ENCODE peak calls at places on chromosomes 16 and 17, in five cellular contexts. U is H1, K is HepG2, W is GM12878, Z is NT2/D1. N is an unnamed sample.

GRCh38 chr17:37400505-37400904 is 6.1 kb downstream of the ACACA start:
- DNase-seq in Z (no peak), K (no peak), W (no peak), U (no peak), N (no peak)

GRCh38 chr17:66474810-66475497 is 172.5 kb downstream of the PRKCA start:
- DNase-seq in Z (peak; percentile 25), U (no peak), W (no peak), K (peak; percentile 56), N (no peak)

GRCh38 chr16:88658714-88659113 is 4.2 kb downstream of the MVD start:
- DNase-seq in K (no peak), U (no peak), Z (no peak), W (no peak), N (no peak)

GRCh38 chr17:21089933-21090888 is 36.6 kb upstream of the DHRS7B start:
- DNase-seq in K (no peak), U (no peak), Z (no peak), W (no peak), N (no peak)

GRCh38 chr17:7894226-7894625 is 5.6 kb downstream of the CHD3 start:
- DNase-seq in U (no peak), Z (no peak), W (no peak), K (no peak), N (no peak)

GRCh38 chr16:9260665-9261064 is 169.2 kb downstream of the HAPSTR1 start:
- DNase-seq in W (no peak), U (no peak), K (peak; percentile 40), Z (no peak), N (no peak)

GRCh38 chr17:4090898-4091297 is 51.9 kb downstream of the ZZEF1 start:
- DNase-seq in K (no peak), Z (no peak), U (no peak), W (no peak), N (no peak)

GRCh38 chr17:65498831-65499230 is 62.6 kb downstream of the AXIN2 start:
- DNase-seq in U (no peak), K (no peak), W (no peak), Z (no peak), N (no peak)

GRCh38 chr16:30998852-30999761 is 11.3 kb downstream of the STX1B start:
- DNase-seq in Z (no peak), K (peak; percentile 92), W (no peak), U (no peak), N (no peak)

GRCh38 chr16:17273142-17273561 is 197.6 kb downstream of the XYLT1 start:
- DNase-seq in U (no peak), Z (no peak), K (peak; percentile 35), W (no peak), N (no peak)

GRCh38 chr17:4710693-4711634 is 532 bp downstream of the ARRB2 start:
- DNase-seq in K (no peak), W (no peak), U (no peak), Z (no peak), N (peak; percentile 23)

GRCh38 chr16:80883159-80883642 is 78.8 kb upstream of the CDYL2 start:
- DNase-seq in W (no peak), K (peak; percentile 70), Z (no peak), U (no peak), N (no peak)

GRCh38 chr16:8959921-8960787 is 3.6 kb downstream of the USP7 start:
- DNase-seq in K (peak; percentile 98), W (no peak), U (no peak), Z (no peak), N (no peak)

GRCh38 chr16:67667817-67668494 is 1.3 kb downstream of the C16orf86 start:
- DNase-seq in Z (no peak), W (peak; percentile 70), U (peak; percentile 82), K (peak; percentile 96), N (peak; percentile 85)

GRCh38 chr17:82596316-82596715 is 51.9 kb downstream of the WDR45B start:
- DNase-seq in K (no peak), U (no peak), Z (no peak), W (no peak), N (no peak)

GRCh38 chr17:44269118-44269794 is 1.3 kb upstream of the SLC4A1 start:
- DNase-seq in Z (no peak), U (no peak), W (no peak), K (no peak), N (no peak)

GRCh38 chr16:11386791-11387546 is 41.7 kb downstream of the RMI2 start:
- DNase-seq in W (no peak), U (peak; percentile 92), Z (no peak), K (peak; percentile 74), N (peak; percentile 79)

GRCh38 chr16:14562691-14563491 is 67.2 kb downstream of the PARN start:
- DNase-seq in Z (no peak), K (peak; percentile 99), W (no peak), U (no peak), N (peak; percentile 33)

GRCh38 chr17:75689441-75689873 is 22.3 kb downstream of the SAP30BP start:
- DNase-seq in W (peak; percentile 60), K (no peak), U (no peak), Z (no peak), N (no peak)
- TF ChIP-seq SUZ12 in W (no peak), K (no peak), U (no peak), Z (no peak), N (no peak)

DNA sequence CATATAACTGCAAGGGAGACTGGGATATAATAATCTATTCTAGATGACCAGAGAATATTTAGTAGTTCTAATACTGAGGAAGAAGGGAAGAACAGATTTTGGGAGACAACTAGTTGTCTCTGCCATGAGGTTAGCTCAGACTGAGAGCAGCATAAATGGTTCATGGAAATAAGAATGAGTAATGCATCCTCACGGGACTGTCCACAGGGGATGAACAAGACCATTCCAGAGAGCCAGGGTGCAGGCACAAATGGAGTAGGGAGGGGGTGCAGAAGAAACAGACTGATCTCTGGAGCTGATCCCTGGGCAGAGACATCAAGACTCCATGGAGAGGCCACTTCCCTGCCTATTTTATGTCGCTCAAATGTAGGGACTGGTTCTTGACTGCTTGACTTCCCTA is 30.4 kb downstream of the NLRC5 start:
- DNase-seq in W (no peak), Z (no peak), K (no peak), U (no peak), N (no peak)
- TF ChIP-seq SUZ12 in W (no peak), Z (no peak), K (no peak), U (no peak), N (no peak)

GRCh38 chr17:9402590-9403199 is 172.9 kb downstream of the STX8 start:
- DNase-seq in W (no peak), U (peak; percentile 76), Z (peak; percentile 50), K (peak; percentile 45), N (peak; percentile 56)
- TF ChIP-seq SUZ12 in W (no peak), U (no peak), Z (no peak), K (no peak), N (no peak)

GRCh38 chr17:3009411-3009920 is 53.9 kb downstream of the OR1D5 start:
- DNase-seq in Z (no peak), K (no peak), U (no peak), W (no peak), N (no peak)
- TF ChIP-seq SUZ12 in Z (no peak), K (no peak), U (no peak), W (no peak), N (no peak)

DNA sequence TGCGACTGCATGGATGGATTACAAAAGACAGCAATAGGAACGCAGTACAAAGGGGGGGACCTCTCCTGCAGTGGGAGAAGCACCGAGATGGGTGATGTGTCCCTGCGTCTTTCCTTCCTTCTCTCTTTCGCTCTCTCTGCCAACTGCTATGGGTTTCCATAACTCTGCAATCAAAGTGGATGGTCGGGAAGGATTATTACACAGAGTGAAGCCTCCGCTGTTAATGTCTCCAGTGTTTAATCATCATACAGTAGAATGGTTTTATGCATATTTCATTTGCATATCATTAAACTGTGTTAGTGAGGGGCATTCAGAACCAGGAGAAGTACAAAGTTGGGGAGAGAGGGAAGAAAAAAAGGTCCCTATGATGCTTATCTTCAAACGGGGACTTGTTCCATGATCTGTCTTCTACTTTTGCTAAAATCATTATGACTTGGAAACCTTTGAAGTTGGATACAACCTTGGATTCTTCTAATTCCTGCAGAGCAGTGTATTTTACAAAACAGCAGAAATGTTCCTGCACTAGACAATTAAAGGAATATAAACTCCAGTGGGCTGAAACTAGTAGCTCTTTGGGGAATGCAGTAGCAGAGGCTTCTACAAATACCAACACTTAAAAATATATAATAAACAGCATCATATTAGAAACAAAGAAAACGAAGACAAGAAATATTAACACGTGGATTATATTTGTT is 256.0 kb upstream of the PMFBP1 start:
- DNase-seq in W (no peak), U (no peak), K (no peak), Z (no peak), N (no peak)
- TF ChIP-seq SUZ12 in W (no peak), U (no peak), K (no peak), Z (no peak), N (no peak)

GRCh38 chr17:79536212-79536840 is 74.5 kb downstream of the RBFOX3 start:
- DNase-seq in W (no peak), U (no peak), Z (no peak), K (no peak), N (no peak)
- TF ChIP-seq SUZ12 in W (no peak), U (no peak), Z (no peak), K (no peak), N (no peak)